ENCODE peak calls at places on chromosomes 7 and 10, in four cellular contexts. One of them, this sample, is unnamed. For H3K36me3, the result is how much of the 10 kb centered on the place peaks cover.

GRCh38 chr10:31604141-31604540 is 285.1 kb downstream of the ZEB1 start:
- DNase-seq in PC-9: no peak
- DNase-seq in lower lobe of right lung: no peak
- DNase-seq in cardiac muscle cell: peak
- DNase-seq in this sample: no peak

GRCh38 chr10:104252349-104252748 is 2.3 kb upstream of the GSTO1 start:
- DNase-seq in lower lobe of right lung: no peak
- DNase-seq in cardiac muscle cell: no peak
- DNase-seq in PC-9: no peak
- DNase-seq in this sample: no peak

GRCh38 chr10:44056947-44057811 is 327.7 kb downstream of the CXCL12 start:
- DNase-seq in lower lobe of right lung: no peak
- DNase-seq in PC-9: no peak
- DNase-seq in cardiac muscle cell: no peak
- DNase-seq in this sample: no peak

GRCh38 chr10:77664018-77664417 is 26.4 kb upstream of the KCNMA1 start:
- DNase-seq in lower lobe of right lung: no peak
- DNase-seq in cardiac muscle cell: no peak
- DNase-seq in PC-9: no peak
- DNase-seq in this sample: no peak

GRCh38 chr7:138879356-138879755 is 81.4 kb upstream of the ATP6V0A4 start:
- DNase-seq in cardiac muscle cell: no peak
- DNase-seq in lower lobe of right lung: no peak
- DNase-seq in PC-9: no peak
- DNase-seq in this sample: no peak

GRCh38 chr10:48792687-48793096 is 108.0 kb downstream of the WDFY4 start:
- DNase-seq in cardiac muscle cell: peak
- DNase-seq in lower lobe of right lung: no peak
- DNase-seq in PC-9: no peak
- DNase-seq in this sample: no peak

GRCh38 chr10:132916956-132917666 is 25.3 kb downstream of the CFAP46 start:
- DNase-seq in PC-9: no peak
- DNase-seq in cardiac muscle cell: no peak
- DNase-seq in lower lobe of right lung: peak
- DNase-seq in this sample: no peak

GRCh38 chr7:114370177-114370576 is 44.4 kb upstream of the FOXP2 start:
- DNase-seq in cardiac muscle cell: no peak
- DNase-seq in lower lobe of right lung: no peak
- DNase-seq in PC-9: no peak
- DNase-seq in this sample: no peak

GRCh38 chr7:157299613-157300405 is 37.0 kb upstream of the DNAJB6 start:
- DNase-seq in PC-9: peak
- DNase-seq in cardiac muscle cell: peak
- DNase-seq in lower lobe of right lung: no peak
- DNase-seq in this sample: no peak

GRCh38 chr10:75596930-75597629 is 165.7 kb downstream of the LRMDA start:
- DNase-seq in cardiac muscle cell: no peak
- DNase-seq in PC-9: no peak
- DNase-seq in lower lobe of right lung: no peak
- DNase-seq in this sample: no peak

GRCh38 chr10:95906675-95907453 is 911 bp upstream of the CC2D2B start:
- DNase-seq in PC-9: peak
- DNase-seq in cardiac muscle cell: peak
- DNase-seq in lower lobe of right lung: peak
- DNase-seq in this sample: peak

GRCh38 chr10:19862811-19863515 is 46.7 kb downstream of the PLXDC2 start:
- DNase-seq in lower lobe of right lung: no peak
- DNase-seq in cardiac muscle cell: no peak
- DNase-seq in PC-9: no peak
- DNase-seq in this sample: no peak

GRCh38 chr10:4820804-4821401 is 5.1 kb upstream of the AKR1E2 start:
- DNase-seq in lower lobe of right lung: no peak
- DNase-seq in cardiac muscle cell: peak
- DNase-seq in PC-9: no peak
- DNase-seq in this sample: no peak

GRCh38 chr10:21534611-21535493 is 820 bp downstream of the MLLT10 start:
- DNase-seq in PC-9: no peak
- DNase-seq in lower lobe of right lung: peak
- DNase-seq in cardiac muscle cell: peak
- DNase-seq in this sample: peak

GRCh38 chr7:92582948-92583347 is 7.2 kb downstream of the FAM133B start:
- DNase-seq in cardiac muscle cell: no peak
- DNase-seq in lower lobe of right lung: no peak
- DNase-seq in PC-9: no peak
- DNase-seq in this sample: no peak

GRCh38 chr7:83366629-83367028 is 203.9 kb upstream of the PCLO start:
- DNase-seq in cardiac muscle cell: no peak
- DNase-seq in lower lobe of right lung: no peak
- DNase-seq in PC-9: no peak
- DNase-seq in this sample: no peak
- TF ChIP-seq CTCF in cardiac muscle cell: no peak
- TF ChIP-seq CTCF in lower lobe of right lung: no peak
- TF ChIP-seq CTCF in PC-9: peak
- TF ChIP-seq CTCF in this sample: no peak

DNA sequence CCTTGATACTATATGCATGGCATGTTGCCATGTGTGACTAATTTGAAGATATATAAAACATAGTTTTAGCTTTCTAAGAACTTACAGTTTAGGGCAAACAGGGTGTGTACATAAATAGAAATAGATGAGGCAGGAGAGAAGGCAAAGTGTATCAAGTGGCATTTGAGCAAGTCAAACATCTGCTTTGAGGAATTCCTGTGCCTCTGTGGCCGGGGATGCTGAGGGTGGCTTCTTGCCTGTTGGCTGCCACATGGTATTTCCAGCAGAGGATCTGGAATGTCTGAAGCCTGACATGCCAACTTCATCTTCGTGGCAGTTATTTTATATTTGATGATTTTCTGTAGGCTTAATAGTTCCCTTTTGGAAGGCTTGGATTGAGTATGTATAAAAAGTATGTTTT is 6.0 kb downstream of the SSBP1 start:
- DNase-seq in cardiac muscle cell: no peak
- DNase-seq in PC-9: no peak
- DNase-seq in lower lobe of right lung: no peak
- DNase-seq in this sample: no peak
- H3K36me3 ChIP-seq in cardiac muscle cell: half or more
- H3K36me3 ChIP-seq in PC-9: half or more
- H3K36me3 ChIP-seq in lower lobe of right lung: half or more
- H3K36me3 ChIP-seq in this sample: under half

DNA sequence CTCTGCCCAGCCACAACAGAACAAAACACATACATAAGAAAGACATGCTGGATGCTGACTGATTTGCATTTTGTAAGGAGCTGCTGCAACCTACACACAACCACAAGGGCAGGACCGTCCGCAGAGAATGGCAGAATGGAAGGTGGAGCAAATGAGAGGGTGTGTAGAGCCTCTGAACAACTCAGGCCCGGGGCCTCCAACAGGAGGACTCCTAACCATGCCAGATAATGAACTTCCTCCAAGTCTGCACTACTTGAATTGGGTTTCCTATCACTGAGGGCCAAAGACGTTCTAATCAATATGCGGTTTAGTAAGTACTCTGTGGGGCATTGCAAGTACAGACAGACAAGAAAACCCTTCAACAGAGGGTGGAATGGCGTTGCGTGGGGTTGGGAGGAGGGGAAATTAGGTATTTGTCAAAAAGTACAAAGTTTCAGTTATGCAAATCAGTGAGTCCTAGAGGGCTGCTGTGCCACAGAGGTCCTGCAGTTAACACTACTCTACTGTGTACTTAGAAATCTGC is 14.6 kb downstream of the VOPP1 start:
- DNase-seq in PC-9: no peak
- DNase-seq in lower lobe of right lung: no peak
- DNase-seq in cardiac muscle cell: no peak
- DNase-seq in this sample: no peak
- TF ChIP-seq CTCF in PC-9: no peak
- TF ChIP-seq CTCF in lower lobe of right lung: no peak
- TF ChIP-seq CTCF in cardiac muscle cell: no peak
- TF ChIP-seq CTCF in this sample: no peak

DNA sequence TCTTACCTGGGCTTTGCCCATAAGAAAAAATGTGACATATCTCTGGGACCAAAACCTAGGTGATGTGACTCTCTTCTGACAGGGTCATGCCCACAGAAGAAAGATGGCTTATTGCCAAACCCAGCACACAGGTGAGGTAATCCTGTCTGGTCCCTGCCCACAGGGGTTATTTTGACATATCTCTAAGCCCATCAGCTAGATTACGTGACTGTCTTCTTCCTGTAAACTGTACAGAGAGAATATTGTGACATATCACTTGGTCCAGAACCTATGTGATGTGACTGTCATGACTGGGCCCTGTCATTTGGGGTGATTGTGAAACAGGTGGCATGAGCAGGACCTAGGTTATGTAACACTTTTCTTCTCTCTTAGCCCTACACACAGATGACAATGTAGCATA is 48.8 kb upstream of the ZNF680 start:
- DNase-seq in PC-9: no peak
- DNase-seq in cardiac muscle cell: no peak
- DNase-seq in lower lobe of right lung: no peak
- DNase-seq in this sample: no peak
- H3K36me3 ChIP-seq in PC-9: under half
- H3K36me3 ChIP-seq in cardiac muscle cell: under half
- H3K36me3 ChIP-seq in lower lobe of right lung: under half
- H3K36me3 ChIP-seq in this sample: under half

GRCh38 chr10:118511720-118512119 is 83.7 kb downstream of the PRLHR start:
- DNase-seq in lower lobe of right lung: no peak
- DNase-seq in PC-9: peak
- DNase-seq in cardiac muscle cell: no peak
- DNase-seq in this sample: no peak
- TF ChIP-seq CTCF in lower lobe of right lung: no peak
- TF ChIP-seq CTCF in PC-9: no peak
- TF ChIP-seq CTCF in cardiac muscle cell: no peak
- TF ChIP-seq CTCF in this sample: no peak

DNA sequence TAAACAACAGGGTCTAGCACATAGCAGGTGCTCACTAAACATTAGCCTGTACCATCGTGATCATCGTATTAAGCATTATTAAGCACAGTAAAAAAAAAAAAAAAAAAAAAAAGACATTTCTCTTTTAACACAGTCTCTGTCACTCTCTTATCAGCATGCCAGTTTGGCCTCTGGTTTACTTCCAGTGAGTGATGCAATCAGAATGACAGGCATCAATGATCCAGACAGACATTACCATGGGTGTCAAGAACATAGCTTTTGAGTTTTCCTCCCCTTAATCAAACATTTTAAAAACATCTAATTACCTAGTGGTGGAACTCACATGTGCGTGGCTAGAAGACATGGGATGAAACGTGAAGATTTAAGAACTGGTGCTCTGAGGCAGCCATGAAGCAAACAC is 115.8 kb downstream of the CTTNBP2 start:
- DNase-seq in lower lobe of right lung: no peak
- DNase-seq in cardiac muscle cell: no peak
- DNase-seq in PC-9: no peak
- DNase-seq in this sample: no peak
- H3K36me3 ChIP-seq in lower lobe of right lung: under half
- H3K36me3 ChIP-seq in cardiac muscle cell: under half
- H3K36me3 ChIP-seq in PC-9: under half
- H3K36me3 ChIP-seq in this sample: under half

DNA sequence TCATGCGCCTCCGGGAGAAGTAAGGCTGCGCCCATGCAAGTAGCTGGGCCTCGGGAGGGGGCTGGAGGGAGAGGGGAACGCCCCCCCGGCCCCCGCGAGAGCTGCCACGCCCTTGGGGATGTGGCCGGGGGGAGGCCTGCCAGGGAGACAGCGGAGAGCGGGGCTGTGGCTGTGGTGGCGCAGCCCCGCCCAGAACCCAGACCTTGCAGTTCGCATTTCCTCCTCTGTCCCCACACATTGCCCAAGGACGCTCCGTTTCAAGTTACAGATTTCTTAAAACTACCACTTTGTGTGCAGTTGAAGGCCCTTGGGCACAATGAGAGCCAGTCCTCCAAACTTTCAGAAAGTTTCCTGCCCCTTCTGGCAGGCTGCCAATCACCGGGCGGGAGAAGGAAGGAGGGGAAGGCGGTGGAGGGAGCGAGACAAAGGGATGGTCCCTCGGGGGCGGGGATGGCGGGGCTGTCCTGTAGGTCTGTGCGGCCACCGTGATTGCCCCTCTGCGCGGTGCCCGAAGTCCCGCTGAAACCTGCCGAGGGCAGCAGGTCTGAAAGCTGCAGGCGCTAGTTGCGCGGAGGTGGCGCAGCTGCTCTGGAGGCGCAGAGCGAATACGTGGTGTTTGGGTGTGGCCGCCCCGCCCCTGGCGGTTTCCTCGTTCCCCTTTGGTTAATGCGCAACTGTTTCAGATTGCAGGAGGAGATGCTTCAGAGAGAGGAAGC is 2.1 kb downstream of the VIM start:
- DNase-seq in lower lobe of right lung: peak
- DNase-seq in PC-9: peak
- DNase-seq in cardiac muscle cell: peak
- DNase-seq in this sample: peak
- TF ChIP-seq CTCF in lower lobe of right lung: no peak
- TF ChIP-seq CTCF in PC-9: no peak
- TF ChIP-seq CTCF in cardiac muscle cell: no peak
- TF ChIP-seq CTCF in this sample: no peak

This sample was measured in testis.